ENCODE peak calls at places on chromosomes 7 and 10, in nine cellular contexts. H, B, R, A, T, E, Y, S and Z are unnamed samples.

GRCh38 chr7:45069444-45070253 is 19.1 kb downstream of the NACAD start:
- DNase-seq in R (no peak), A (no peak), H (no peak), Y (peak; percentile 45), S (no peak), T (no peak), E (no peak), B (peak; percentile 57), Z (no peak)

GRCh38 chr7:21142081-21142480 is 285.8 kb upstream of the SP4 start:
- DNase-seq in R (no peak), T (no peak), S (no peak), B (no peak), A (no peak), Y (no peak), H (no peak), E (no peak), Z (no peak)

GRCh38 chr10:78458983-78459638 is 425.4 kb downstream of the RPS24 start:
- DNase-seq in R (no peak), Y (peak; percentile 94), S (no peak), T (peak; percentile 43), A (no peak), B (no peak), E (no peak), H (no peak), Z (peak; percentile 65)

GRCh38 chr7:92035576-92035975 is 94.9 kb downstream of the AKAP9 start:
- DNase-seq in A (no peak), T (no peak), E (no peak), S (no peak), H (no peak), B (no peak), Y (no peak), R (no peak), Z (no peak)

GRCh38 chr7:121288894-121289293 is 39.9 kb upstream of the WNT16 start:
- DNase-seq in A (no peak), R (no peak), Y (no peak), B (no peak), H (no peak), E (no peak), S (no peak), T (no peak), Z (no peak)

GRCh38 chr10:52729259-52730104 is 43.1 kb downstream of the MBL2 start:
- DNase-seq in A (no peak), T (peak; percentile 38), B (no peak), H (no peak), S (no peak), E (no peak), Y (peak; percentile 35), R (no peak), Z (no peak)

GRCh38 chr7:27775772-27776171 is 35.8 kb downstream of the TAX1BP1 start:
- DNase-seq in R (no peak), H (no peak), T (no peak), S (no peak), Y (no peak), A (no peak), B (no peak), E (no peak), Z (no peak)

GRCh38 chr7:144826248-144826647 is 9.6 kb downstream of the TPK1 start:
- DNase-seq in T (no peak), B (no peak), H (no peak), R (no peak), E (no peak), Y (no peak), S (no peak), A (no peak), Z (no peak)

GRCh38 chr7:24874791-24875190 is 105.2 kb downstream of the OSBPL3 start:
- DNase-seq in T (no peak), A (no peak), Y (no peak), B (no peak), E (no peak), R (no peak), H (no peak), S (no peak), Z (no peak)

GRCh38 chr10:66472156-66472555 is 453.7 kb upstream of the LRRTM3 start:
- DNase-seq in H (no peak), A (no peak), Y (no peak), R (no peak), S (no peak), T (no peak), B (no peak), E (no peak), Z (no peak)

GRCh38 chr10:21002097-21002878 is 105.2 kb upstream of the NEBL start:
- DNase-seq in R (no peak), E (no peak), T (no peak), B (no peak), S (no peak), H (no peak), A (no peak), Y (no peak), Z (no peak)

GRCh38 chr7:74481458-74482324 is 28.0 kb downstream of the GTF2IRD1 start:
- DNase-seq in S (no peak), B (no peak), T (no peak), A (no peak), R (no peak), Y (no peak), H (no peak), E (no peak), Z (no peak)

GRCh38 chr7:74482629-74483401 is 29.1 kb downstream of the GTF2IRD1 start:
- DNase-seq in Y (peak; percentile 83), T (peak; percentile 78), A (no peak), S (peak; percentile 35), H (no peak), R (no peak), B (no peak), E (no peak), Z (no peak)

GRCh38 chr7:74479066-74479781 is 25.5 kb downstream of the GTF2IRD1 start:
- DNase-seq in H (no peak), B (no peak), T (peak; percentile 46), S (peak; percentile 35), A (peak; percentile 78), E (no peak), R (no peak), Y (no peak), Z (no peak)

GRCh38 chr7:74479961-74480829 is 26.5 kb downstream of the GTF2IRD1 start:
- DNase-seq in T (no peak), Y (no peak), R (peak; percentile 55), H (peak; percentile 88), B (peak; percentile 93), S (peak; percentile 76), E (peak; percentile 78), A (peak; percentile 96), Z (peak; percentile 98)

GRCh38 chr7:74480861-74481417 is 27.2 kb downstream of the GTF2IRD1 start:
- DNase-seq in T (peak; percentile 56), H (peak; percentile 67), Y (no peak), E (peak; percentile 63), R (no peak), S (peak; percentile 57), B (no peak), A (peak; percentile 84), Z (peak; percentile 64)
- TF ChIP-seq POLR2A in T (no peak), H (no peak), Y (no peak), E (no peak), R (no peak), S (peak; percentile 31), B (no peak), A (no peak), Z (no peak)

GRCh38 chr10:6407034-6407721 is 172.9 kb downstream of the PRKCQ start:
- DNase-seq in H (no peak), R (no peak), T (no peak), Y (no peak), E (no peak), S (no peak), A (no peak), B (no peak), Z (no peak)
- TF ChIP-seq POLR2A in H (no peak), R (no peak), T (no peak), Y (no peak), E (no peak), S (no peak), A (no peak), B (no peak), Z (no peak)

GRCh38 chr10:72353963-72354355 is 760 bp downstream of the DNAJB12 start:
- DNase-seq in R (no peak), Y (peak; percentile 21), B (no peak), E (peak; percentile 68), T (peak; percentile 40), H (peak; percentile 67), S (no peak), A (no peak), Z (peak; percentile 71)

GRCh38 chr10:72356115-72356514 is 1.4 kb upstream of the DNAJB12 start:
- DNase-seq in T (no peak), B (no peak), R (no peak), A (no peak), Y (no peak), E (no peak), S (no peak), H (no peak), Z (no peak)

GRCh38 chr10:72353028-72353962 is 1.4 kb downstream of the DNAJB12 start:
- DNase-seq in Y (peak; percentile 36), A (no peak), R (no peak), H (no peak), S (no peak), E (no peak), T (no peak), B (no peak), Z (peak; percentile 64)

GRCh38 chr10:72355214-72355555 is 466 bp upstream of the DNAJB12 start:
- DNase-seq in E (no peak), S (no peak), A (no peak), H (no peak), Y (no peak), R (no peak), B (no peak), T (no peak), Z (no peak)

GRCh38 chr10:72354356-72355213 is at the start of gene DNAJB12:
- DNase-seq in B (peak; percentile 93), R (peak; percentile 90), T (peak; percentile 98), S (peak; percentile 91), H (peak; percentile 95), E (peak; percentile 92), Y (peak; percentile 96), A (peak; percentile 94), Z (peak; percentile 91)
- TF ChIP-seq POLR2A in B (peak; percentile 54), R (peak; percentile 91), T (peak; percentile 91), S (peak; percentile 76), H (peak; percentile 69), E (peak; percentile 82), Y (peak; percentile 64), A (peak; percentile 62), Z (peak; percentile 81)

GRCh38 chr10:110642980-110643655 is 1.0 kb upstream of the RBM20 start:
- DNase-seq in E (no peak), A (no peak), B (no peak), S (no peak), T (no peak), R (no peak), H (no peak), Y (no peak), Z (no peak)

GRCh38 chr10:110646417-110647135 is 2.4 kb downstream of the RBM20 start:
- DNase-seq in A (no peak), R (no peak), E (no peak), Y (no peak), H (no peak), S (no peak), B (no peak), T (no peak), Z (no peak)

GRCh38 chr10:110642204-110642979 is 1.7 kb upstream of the RBM20 start:
- DNase-seq in H (no peak), T (no peak), B (no peak), R (no peak), E (no peak), A (no peak), S (no peak), Y (no peak), Z (no peak)

GRCh38 chr10:110644598-110645462 is 694 bp downstream of the RBM20 start:
- DNase-seq in B (no peak), H (no peak), A (no peak), R (no peak), T (no peak), S (no peak), E (no peak), Y (no peak), Z (no peak)

GRCh38 chr10:110643670-110644597 is at the start of gene RBM20:
- DNase-seq in Y (no peak), E (peak; percentile 63), R (peak; percentile 33), H (peak; percentile 82), B (no peak), T (peak; percentile 60), S (no peak), A (peak; percentile 69), Z (peak; percentile 19)
- TF ChIP-seq POLR2A in Y (peak; percentile 27), E (no peak), R (no peak), H (peak; percentile 84), B (no peak), T (no peak), S (no peak), A (no peak), Z (no peak)